ENCODE peak calls at places on chromosomes 2 and 18, in four cellular contexts. L is sigmoid colon, R is adrenal gland, D is AG10803. E is an unnamed sample.

GRCh38 chr2:190863946-190864345 is 16.7 kb upstream of the GLS start:
- DNase-seq in L (no peak), R (no peak), D (peak; percentile 58), E (no peak)

GRCh38 chr2:12350821-12351220 is 365.9 kb upstream of the TRIB2 start:
- DNase-seq in L (no peak), R (no peak), D (no peak), E (no peak)

GRCh38 chr18:65907281-65907680 is 156.5 kb downstream of the CDH7 start:
- DNase-seq in L (no peak), R (no peak), D (no peak), E (no peak)

GRCh38 chr18:22604986-22605421 is 187.3 kb upstream of the CTAGE1 start:
- DNase-seq in L (no peak), R (no peak), D (no peak), E (no peak)

GRCh38 chr2:158493458-158493857 is 36.7 kb downstream of the PKP4 start:
- DNase-seq in L (no peak), R (no peak), D (peak; percentile 40), E (no peak)

GRCh38 chr2:75465317-75465998 is 95.3 kb downstream of the EVA1A start:
- DNase-seq in L (no peak), R (no peak), D (peak; percentile 53), E (peak; percentile 57)

GRCh38 chr2:222426836-222427130 is 2.4 kb downstream of the SGPP2 start:
- DNase-seq in L (no peak), R (no peak), D (no peak), E (no peak)

GRCh38 chr2:207632575-207633492 is 7.6 kb upstream of the METTL21A start:
- DNase-seq in L (no peak), R (no peak), D (peak; percentile 55), E (no peak)

GRCh38 chr2:154623819-154624218 is 74.7 kb upstream of the KCNJ3 start:
- DNase-seq in L (no peak), R (peak; percentile 63), D (peak; percentile 6), E (peak; percentile 52)

GRCh38 chr2:106041150-106041549 is 153.0 kb downstream of the UXS1 start:
- DNase-seq in L (no peak), R (no peak), D (no peak), E (no peak)

GRCh38 chr2:201071305-201072200 is at the start of the genes HYCC2 and NDUFB3:
- DNase-seq in L (peak; percentile 96), R (peak; percentile 97), D (peak; percentile 90), E (peak; percentile 95)

GRCh38 chr2:34912084-34912483 is 1313.0 kb upstream of the FAM98A start:
- DNase-seq in L (no peak), R (no peak), D (no peak), E (no peak)

GRCh38 chr2:34910018-34910417 is 1310.9 kb upstream of the FAM98A start:
- DNase-seq in L (no peak), R (no peak), D (no peak), E (no peak)

GRCh38 chr2:34907812-34908211 is 1308.7 kb upstream of the FAM98A start:
- DNase-seq in L (no peak), R (no peak), D (no peak), E (no peak)
- TF ChIP-seq CTCF in L (no peak), R (no peak), D (no peak), E (no peak)

GRCh38 chr2:132582360-132582759 is 87.6 kb downstream of the LYPD1 start:
- DNase-seq in L (no peak), R (no peak), D (no peak), E (peak; percentile 45)

GRCh38 chr2:132583666-132584360 is 86.2 kb downstream of the LYPD1 start:
- DNase-seq in L (no peak), R (no peak), D (no peak), E (no peak)

GRCh38 chr2:132584976-132585817 is 84.8 kb downstream of the LYPD1 start:
- DNase-seq in L (no peak), R (no peak), D (no peak), E (no peak)

GRCh38 chr2:132585982-132586608 is 83.9 kb downstream of the LYPD1 start:
- DNase-seq in L (no peak), R (no peak), D (no peak), E (no peak)

DNA sequence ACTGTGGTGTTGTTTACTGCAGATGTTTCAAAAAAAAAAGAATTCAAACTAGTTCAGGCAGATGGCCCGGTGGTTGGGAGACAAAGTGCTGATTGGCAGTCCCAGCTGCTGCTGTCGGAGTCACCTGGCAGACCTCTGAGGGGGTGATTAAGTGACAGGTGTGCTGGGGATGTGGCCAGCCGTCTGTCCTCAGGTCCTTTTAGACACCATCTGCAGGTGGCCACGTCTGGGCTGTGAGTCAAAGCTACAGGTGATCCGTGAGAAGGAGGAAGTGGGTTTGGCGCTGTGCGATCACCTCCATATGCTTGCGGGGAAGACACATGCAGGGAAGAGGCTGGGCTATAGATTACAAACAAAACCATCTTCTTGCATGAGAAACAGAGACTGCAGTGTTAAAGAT is 88.1 kb downstream of the LYPD1 start:
- DNase-seq in L (no peak), R (no peak), D (no peak), E (no peak)
- H3K4me3 ChIP-seq in L (no peak overlapping the region), R (no peak overlapping the region), D (no peak overlapping the region), E (no peak overlapping the region)

DNA sequence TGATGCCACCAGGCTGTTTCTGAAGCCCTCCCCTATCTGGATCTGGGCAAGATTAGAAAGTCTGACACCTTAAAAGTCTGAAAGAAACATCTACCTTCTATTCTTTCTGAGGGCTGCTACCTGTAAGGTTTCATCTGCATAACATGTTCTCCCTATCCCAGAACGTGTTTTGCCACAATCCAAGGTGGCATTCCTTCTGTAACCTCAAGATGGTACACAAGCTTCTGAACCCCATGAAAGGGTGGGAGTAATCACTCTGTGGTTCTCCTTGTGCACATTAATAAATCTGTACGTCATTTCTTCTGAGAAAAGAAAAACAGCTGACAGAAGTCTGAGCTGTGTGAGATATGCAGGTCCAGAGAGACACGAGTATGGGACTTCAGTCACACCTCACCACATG is 41.8 kb upstream of the MSH6 start:
- DNase-seq in L (no peak), R (no peak), D (no peak), E (no peak)
- TF ChIP-seq CTCF in L (no peak), R (no peak), D (no peak), E (no peak)

GRCh38 chr2:213016166-213016983 is 135.0 kb downstream of the IKZF2 start:
- DNase-seq in L (no peak), R (no peak), D (no peak), E (no peak)
- H3K4me3 ChIP-seq in L (no peak overlapping the region), R (no peak overlapping the region), D (no peak overlapping the region), E (no peak overlapping the region)

GRCh38 chr18:70069965-70070364 is 122.3 kb upstream of the CD226 start:
- DNase-seq in L (no peak), R (no peak), D (no peak), E (no peak)

GRCh38 chr18:70074091-70074490 is 126.4 kb upstream of the CD226 start:
- DNase-seq in L (no peak), R (no peak), D (no peak), E (no peak)

GRCh38 chr18:70072678-70073077 is 125.0 kb upstream of the CD226 start:
- DNase-seq in L (no peak), R (no peak), D (peak; percentile 47), E (peak; percentile 42)

GRCh38 chr18:70073442-70073841 is 125.8 kb upstream of the CD226 start:
- DNase-seq in L (no peak), R (no peak), D (no peak), E (no peak)

GRCh38 chr18:70075906-70076305 is 128.2 kb upstream of the CD226 start:
- DNase-seq in L (no peak), R (no peak), D (no peak), E (no peak)
- TF ChIP-seq CTCF in L (no peak), R (no peak), D (peak; percentile 35), E (no peak)

E was measured in astrocyte of the spinal cord.